ENCODE peak calls at places on chromosomes 5 and 9, in ten cellular contexts. V is foreskin fibroblast, D is AG09309, H is MM.1S, S is adrenal gland, Y is IMR-90, Z is body of pancreas, W is astrocyte, C is neural progenitor cell, U is fibroblast of pulmonary artery. L is an unnamed sample.

GRCh38 chr9:72255546-72255925 is 106.3 kb downstream of the GDA start:
- DNase-seq in V (no peak), D (no peak), H (no peak), S (no peak), Y (no peak), Z (no peak), W (no peak), C (no peak), U (no peak), L (no peak)

GRCh38 chr9:3509926-3510325 is 15.9 kb downstream of the RFX3 start:
- DNase-seq in V (no peak), D (no peak), H (no peak), S (no peak), Y (no peak), Z (no peak), W (no peak), C (no peak), U (no peak), L (no peak)

GRCh38 chr9:81389569-81389993 is 299.8 kb downstream of the TLE1 start:
- DNase-seq in V (peak; percentile 97), D (peak; percentile 94), H (no peak), S (peak; percentile 26), Y (peak; percentile 99), Z (no peak), W (peak; percentile 100), C (no peak), U (peak; percentile 98), L (no peak)

GRCh38 chr9:97041898-97042297 is 3.0 kb upstream of the CTSV start:
- DNase-seq in V (no peak), D (no peak), H (no peak), S (no peak), Y (no peak), Z (no peak), W (no peak), C (no peak), U (no peak), L (no peak)

GRCh38 chr9:134167530-134167931 is 3.2 kb upstream of the RNU6ATAC start:
- DNase-seq in V (peak; percentile 68), D (no peak), H (no peak), S (no peak), Y (peak; percentile 69), Z (no peak), W (peak; percentile 48), C (no peak), U (peak; percentile 29), L (no peak)

GRCh38 chr5:144710620-144711019 is 539.9 kb downstream of the KCTD16 start:
- DNase-seq in V (no peak), D (no peak), H (no peak), S (no peak), Y (no peak), Z (no peak), W (no peak), C (no peak), U (no peak), L (no peak)

GRCh38 chr5:40578501-40579451 is 100.9 kb upstream of the PTGER4 start:
- DNase-seq in V (peak; percentile 42), D (no peak), H (peak; percentile 15), S (no peak), Y (peak; percentile 46), Z (no peak), W (peak; percentile 4), C (no peak), U (peak; percentile 45), L (peak; percentile 36)

GRCh38 chr5:52069997-52070396 is 686.7 kb downstream of the ISL1 start:
- DNase-seq in V (no peak), D (no peak), H (no peak), S (no peak), Y (no peak), Z (no peak), W (no peak), C (no peak), U (no peak), L (no peak)

GRCh38 chr5:6785161-6785860 is 72.1 kb downstream of the TENT4A start:
- DNase-seq in V (no peak), D (no peak), H (no peak), S (no peak), Y (no peak), Z (no peak), W (no peak), C (no peak), U (no peak), L (no peak)

GRCh38 chr9:121921444-121921843 is 171.7 kb downstream of the TTLL11 start:
- DNase-seq in V (no peak), D (no peak), H (no peak), S (no peak), Y (peak; percentile 31), Z (no peak), W (no peak), C (no peak), U (no peak), L (no peak)

GRCh38 chr9:136328622-136329041 is 1.3 kb downstream of the GPSM1 start:
- DNase-seq in V (peak; percentile 78), D (no peak), H (no peak), S (no peak), Y (peak; percentile 36), Z (no peak), W (peak; percentile 47), C (peak; percentile 81), U (peak; percentile 60), L (no peak)

GRCh38 chr9:133484671-133485437 is 6.0 kb upstream of the SLC2A6 start:
- DNase-seq in V (no peak), D (no peak), H (no peak), S (no peak), Y (no peak), Z (peak; percentile 48), W (no peak), C (no peak), U (no peak), L (no peak)

DNA sequence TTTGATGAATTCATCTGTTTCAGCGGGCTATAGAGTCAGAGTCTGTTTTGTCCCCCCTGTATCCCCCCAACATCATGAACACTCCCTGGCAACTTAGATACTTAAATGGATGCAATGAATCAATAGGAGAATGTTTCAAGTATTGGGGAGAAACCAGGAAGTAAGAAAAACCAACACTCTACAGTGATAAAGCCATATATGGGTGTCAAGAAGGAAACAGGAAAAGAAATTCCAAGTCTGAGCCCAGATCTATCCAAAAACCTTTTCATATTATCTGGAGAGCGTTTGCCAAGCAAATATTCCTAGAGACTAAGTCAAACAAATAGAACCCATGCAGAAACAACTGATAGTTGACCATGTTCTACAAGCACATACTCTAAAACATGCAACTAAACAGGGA is 2.3 kb upstream of the GNAQ start:
- DNase-seq in V (no peak), D (no peak), H (no peak), S (no peak), Y (no peak), Z (no peak), W (no peak), C (no peak), U (no peak), L (no peak)
- H3K4me3 ChIP-seq in V (no peak overlapping the region), D (no peak overlapping the region), H (no peak overlapping the region), S (no peak overlapping the region), Y (no peak overlapping the region), Z (no peak overlapping the region), W (no peak overlapping the region), C (no peak overlapping the region), U (no peak overlapping the region), L (no peak overlapping the region)

DNA sequence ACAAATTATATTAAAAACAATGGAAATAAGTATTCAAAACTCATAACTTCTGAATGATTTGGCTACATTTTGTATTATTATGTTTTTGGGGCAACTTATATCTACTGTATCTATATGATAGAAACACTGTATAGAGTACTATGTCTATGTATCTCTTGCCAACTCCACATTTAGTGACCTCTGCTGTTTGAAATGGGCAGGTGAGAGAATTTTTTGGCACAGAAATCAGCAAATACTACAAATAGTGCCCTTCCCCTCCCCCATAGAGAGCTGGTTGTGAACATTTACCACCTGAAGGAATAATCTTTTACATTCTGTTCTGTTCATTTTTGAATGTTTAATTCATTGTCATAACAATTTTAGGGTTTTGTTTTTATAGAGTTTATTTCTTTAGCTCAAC is 545.3 kb downstream of the PDE4D start:
- DNase-seq in V (no peak), D (no peak), H (no peak), S (no peak), Y (no peak), Z (no peak), W (no peak), C (peak; percentile 11), U (no peak), L (no peak)
- TF ChIP-seq CTCF in V (no peak), D (no peak), H (peak; percentile 12), S (no peak), Y (no peak), Z (no peak), W (no peak), C (peak; percentile 29), U (no peak), L (no peak)

DNA sequence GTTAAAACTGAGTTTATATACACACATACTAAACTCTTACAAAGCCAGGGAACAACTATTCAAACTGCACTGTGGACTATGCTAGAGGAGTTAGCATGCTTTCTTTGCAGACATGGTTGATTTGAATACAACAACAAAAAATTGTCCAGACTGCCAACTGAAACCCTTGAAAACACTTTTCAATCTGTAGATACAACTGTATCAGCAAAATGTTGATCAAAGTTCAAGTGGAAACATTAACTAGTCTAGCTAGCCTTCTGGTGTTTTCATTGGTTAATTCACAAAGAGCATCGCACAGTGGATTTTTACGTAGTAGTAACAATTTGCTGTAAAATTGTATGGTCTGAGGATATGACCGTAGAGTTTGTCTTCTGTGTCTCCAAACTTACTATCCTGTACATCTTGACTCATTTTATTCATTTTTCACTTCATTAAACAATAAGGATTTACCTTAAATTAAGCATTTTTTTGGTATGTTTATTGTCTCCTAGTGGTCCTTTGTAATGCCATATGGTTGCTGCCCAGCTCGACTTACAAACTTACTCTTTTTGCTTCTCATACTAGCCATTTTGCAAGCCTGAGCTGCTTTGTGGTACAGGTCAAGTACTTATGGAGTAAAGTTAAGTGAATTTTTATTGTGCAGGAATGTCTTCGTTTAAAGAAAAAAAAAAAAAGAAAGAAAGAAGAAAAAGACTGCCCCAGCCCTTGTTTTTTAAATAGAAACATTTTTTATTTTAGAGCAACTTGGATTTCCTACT is 123.4 kb downstream of the ZCCHC7 start:
- DNase-seq in V (no peak), D (no peak), H (no peak), S (no peak), Y (no peak), Z (no peak), W (peak; percentile 48), C (no peak), U (no peak), L (no peak)
- H3K4me3 ChIP-seq in V (no peak overlapping the region), D (no peak overlapping the region), H (no peak overlapping the region), S (no peak overlapping the region), Y (no peak overlapping the region), Z (no peak overlapping the region), W (no peak overlapping the region), C (no peak overlapping the region), U (no peak overlapping the region), L (no peak overlapping the region)

DNA sequence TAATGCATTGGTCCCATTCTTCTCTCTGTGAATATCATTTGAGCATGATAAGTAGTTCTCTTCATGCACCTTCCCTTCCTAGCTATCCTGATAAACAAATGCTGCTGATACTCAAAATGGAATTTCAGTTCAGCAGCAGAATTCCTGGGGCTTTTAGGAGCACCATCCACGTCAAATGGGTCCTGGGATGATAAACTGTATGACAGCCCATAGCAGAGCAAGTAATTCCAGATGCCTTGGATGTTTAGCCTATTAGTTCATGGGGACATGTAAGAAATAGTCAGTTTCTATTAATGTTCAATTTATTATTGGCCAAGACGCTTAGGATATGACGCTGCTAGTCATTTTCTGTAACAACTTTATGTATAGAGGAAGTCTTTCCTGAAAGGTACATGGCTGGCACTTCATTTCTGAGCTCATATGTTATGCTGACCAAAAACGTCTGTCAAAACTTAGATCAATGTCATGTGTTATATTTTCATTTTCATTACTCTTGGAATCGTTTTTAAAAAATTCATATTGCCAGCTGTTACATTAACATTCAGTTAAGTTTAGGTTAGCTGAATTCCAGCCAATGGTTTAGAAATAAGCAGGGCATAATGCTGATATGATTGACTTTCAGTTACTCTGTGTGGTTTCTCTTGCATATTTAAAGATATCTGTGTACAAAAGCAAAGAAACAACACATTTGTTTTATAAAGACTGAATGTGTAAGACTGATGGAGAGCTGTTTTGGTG is 243.8 kb downstream of the CSNK1G3 start:
- DNase-seq in V (peak; percentile 83), D (no peak), H (no peak), S (no peak), Y (peak; percentile 90), Z (no peak), W (peak; percentile 91), C (no peak), U (peak; percentile 59), L (no peak)
- TF ChIP-seq CTCF in V (no peak), D (no peak), H (no peak), S (no peak), Y (no peak), Z (no peak), W (no peak), C (no peak), U (no peak), L (no peak)